ENCODE peak calls at places on chromosome 6, in four cellular contexts. One of them, this sample, is unnamed.

GRCh38 chr6:43735642-43736199 is 34.3 kb upstream of the VEGFA start:
- DNase-seq in HCT116: no peak
- DNase-seq in transverse colon: no peak
- DNase-seq in heart left ventricle: no peak
- DNase-seq in this sample: no peak

GRCh38 chr6:71157350-71157749 is 131.3 kb upstream of the OGFRL1 start:
- DNase-seq in HCT116: no peak
- DNase-seq in heart left ventricle: no peak
- DNase-seq in transverse colon: no peak
- DNase-seq in this sample: no peak

GRCh38 chr6:123439371-123439770 is 197.4 kb downstream of the TRDN start:
- DNase-seq in transverse colon: no peak
- DNase-seq in HCT116: no peak
- DNase-seq in heart left ventricle: peak
- DNase-seq in this sample: no peak

GRCh38 chr6:43962458-43962857 is 164.8 kb downstream of the MRPL14 start:
- DNase-seq in heart left ventricle: no peak
- DNase-seq in HCT116: no peak
- DNase-seq in transverse colon: no peak
- DNase-seq in this sample: no peak

GRCh38 chr6:16316741-16317251 is 78.4 kb downstream of the GMPR start:
- DNase-seq in HCT116: peak
- DNase-seq in heart left ventricle: no peak
- DNase-seq in transverse colon: no peak
- DNase-seq in this sample: no peak

GRCh38 chr6:118725944-118726343 is 74.6 kb upstream of the CEP85L start:
- DNase-seq in HCT116: no peak
- DNase-seq in transverse colon: no peak
- DNase-seq in heart left ventricle: no peak
- DNase-seq in this sample: no peak

GRCh38 chr6:14211596-14211961 is 94.0 kb downstream of the CD83 start:
- DNase-seq in HCT116: no peak
- DNase-seq in heart left ventricle: peak
- DNase-seq in transverse colon: peak
- DNase-seq in this sample: peak

GRCh38 chr6:105077592-105078463 is 102.0 kb downstream of the POPDC3 start:
- DNase-seq in HCT116: peak
- DNase-seq in transverse colon: no peak
- DNase-seq in heart left ventricle: no peak
- DNase-seq in this sample: no peak

GRCh38 chr6:144606041-144606440 is 320.9 kb downstream of the UTRN start:
- DNase-seq in HCT116: no peak
- DNase-seq in heart left ventricle: no peak
- DNase-seq in transverse colon: no peak
- DNase-seq in this sample: no peak

GRCh38 chr6:87127737-87128136 is 27.6 kb upstream of the ZNF292 start:
- DNase-seq in HCT116: no peak
- DNase-seq in heart left ventricle: no peak
- DNase-seq in transverse colon: no peak
- DNase-seq in this sample: no peak

GRCh38 chr6:37489697-37490336 is 9.9 kb downstream of the CCDC167 start:
- DNase-seq in heart left ventricle: no peak
- DNase-seq in HCT116: no peak
- DNase-seq in transverse colon: no peak
- DNase-seq in this sample: no peak

GRCh38 chr6:73032586-73032985 is 192.7 kb downstream of the KHDC1L start:
- DNase-seq in transverse colon: no peak
- DNase-seq in heart left ventricle: no peak
- DNase-seq in HCT116: peak
- DNase-seq in this sample: no peak

GRCh38 chr6:114471450-114471849 is 128.6 kb upstream of the HS3ST5 start:
- DNase-seq in heart left ventricle: no peak
- DNase-seq in HCT116: no peak
- DNase-seq in transverse colon: no peak
- DNase-seq in this sample: no peak

GRCh38 chr6:153138930-153139329 is 7.8 kb upstream of the RGS17 start:
- DNase-seq in heart left ventricle: no peak
- DNase-seq in transverse colon: no peak
- DNase-seq in HCT116: no peak
- DNase-seq in this sample: no peak

GRCh38 chr6:42704251-42704936 is 18.0 kb downstream of the PRPH2 start:
- DNase-seq in HCT116: no peak
- DNase-seq in transverse colon: peak
- DNase-seq in heart left ventricle: peak
- DNase-seq in this sample: no peak

GRCh38 chr6:49933526-49933925 is 30.4 kb downstream of the DEFB114 start:
- DNase-seq in HCT116: no peak
- DNase-seq in transverse colon: no peak
- DNase-seq in heart left ventricle: no peak
- DNase-seq in this sample: peak

GRCh38 chr6:157651731-157652490 is 171.1 kb upstream of the SNX9 start:
- DNase-seq in heart left ventricle: no peak
- DNase-seq in HCT116: no peak
- DNase-seq in transverse colon: no peak
- DNase-seq in this sample: no peak

GRCh38 chr6:45422541-45423110 is 44.9 kb upstream of the SUPT3H start:
- DNase-seq in heart left ventricle: peak
- DNase-seq in HCT116: no peak
- DNase-seq in transverse colon: peak
- DNase-seq in this sample: peak

GRCh38 chr6:2990179-2990931 is 9.3 kb upstream of the NQO2 start:
- DNase-seq in transverse colon: peak
- DNase-seq in heart left ventricle: no peak
- DNase-seq in HCT116: no peak
- DNase-seq in this sample: no peak

GRCh38 chr6:142413111-142413510 is 111.3 kb downstream of the ADGRG6 start:
- DNase-seq in transverse colon: no peak
- DNase-seq in heart left ventricle: no peak
- DNase-seq in HCT116: no peak
- DNase-seq in this sample: no peak

GRCh38 chr6:125346926-125347563 is 45.3 kb upstream of the HDDC2 start:
- DNase-seq in heart left ventricle: no peak
- DNase-seq in HCT116: no peak
- DNase-seq in transverse colon: no peak
- DNase-seq in this sample: no peak

GRCh38 chr6:87656857-87657256 is 45.2 kb downstream of the AKIRIN2 start:
- DNase-seq in transverse colon: peak
- DNase-seq in HCT116: no peak
- DNase-seq in heart left ventricle: no peak
- DNase-seq in this sample: no peak

GRCh38 chr6:42984924-42985475 is 630 bp downstream of the PPP2R5D start:
- DNase-seq in HCT116: no peak
- DNase-seq in heart left ventricle: no peak
- DNase-seq in transverse colon: no peak
- DNase-seq in this sample: no peak

GRCh38 chr6:31738048-31738979 is 1.5 kb upstream of the MSH5 start:
- DNase-seq in heart left ventricle: peak
- DNase-seq in HCT116: no peak
- DNase-seq in transverse colon: peak
- DNase-seq in this sample: peak

GRCh38 chr6:94401311-94401710 is 982.0 kb upstream of the EPHA7 start:
- DNase-seq in HCT116: no peak
- DNase-seq in heart left ventricle: no peak
- DNase-seq in transverse colon: no peak
- DNase-seq in this sample: no peak

GRCh38 chr6:3427740-3428085 is 29.1 kb downstream of the SLC22A23 start:
- DNase-seq in transverse colon: peak
- DNase-seq in HCT116: no peak
- DNase-seq in heart left ventricle: peak
- DNase-seq in this sample: no peak

GRCh38 chr6:69286341-69286740 is 510.5 kb downstream of the LMBRD1 start:
- DNase-seq in heart left ventricle: no peak
- DNase-seq in transverse colon: no peak
- DNase-seq in HCT116: no peak
- DNase-seq in this sample: no peak

GRCh38 chr6:35140991-35141720 is at the start of gene TCP11:
- DNase-seq in HCT116: no peak
- DNase-seq in transverse colon: peak
- DNase-seq in heart left ventricle: peak
- DNase-seq in this sample: peak

DNA sequence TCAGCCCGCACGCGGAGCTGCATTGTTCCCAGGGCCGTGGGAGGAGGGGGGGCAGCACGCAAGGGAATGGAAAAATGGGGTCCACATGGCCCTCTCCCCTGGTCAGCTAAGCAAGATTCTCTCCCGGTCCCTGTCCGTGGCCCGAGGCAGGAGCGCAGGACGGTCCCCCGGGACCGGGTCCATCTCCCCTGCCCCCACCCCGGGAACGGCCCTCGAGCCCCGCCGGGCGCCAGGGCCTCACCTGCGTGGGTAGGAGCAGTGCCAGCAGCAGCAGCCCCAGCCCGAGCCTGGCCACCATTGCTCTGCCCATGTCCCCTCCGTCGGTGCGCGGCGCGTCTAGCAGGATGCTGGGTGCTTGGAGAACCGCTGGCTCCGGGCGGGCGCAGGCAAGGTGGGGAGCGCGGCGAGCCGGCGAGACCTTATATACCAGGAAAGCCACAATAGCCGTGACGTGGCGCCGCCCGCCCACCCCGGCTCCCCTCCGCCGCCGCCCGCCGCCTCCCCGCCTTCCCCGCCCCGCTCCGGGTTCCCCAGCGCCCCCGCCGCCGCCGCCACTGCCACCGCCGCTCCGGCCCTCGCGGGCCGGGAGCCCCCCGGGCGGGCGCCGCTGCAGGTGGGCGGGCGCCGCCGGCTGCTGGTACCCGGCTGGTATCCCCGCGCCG is at the start of gene CD24:
- DNase-seq in HCT116: no peak
- DNase-seq in heart left ventricle: no peak
- DNase-seq in transverse colon: peak
- DNase-seq in this sample: peak
- TF ChIP-seq POLR2A in HCT116: no peak
- TF ChIP-seq POLR2A in heart left ventricle: no peak
- TF ChIP-seq POLR2A in transverse colon: peak
- TF ChIP-seq POLR2A in this sample: peak

DNA sequence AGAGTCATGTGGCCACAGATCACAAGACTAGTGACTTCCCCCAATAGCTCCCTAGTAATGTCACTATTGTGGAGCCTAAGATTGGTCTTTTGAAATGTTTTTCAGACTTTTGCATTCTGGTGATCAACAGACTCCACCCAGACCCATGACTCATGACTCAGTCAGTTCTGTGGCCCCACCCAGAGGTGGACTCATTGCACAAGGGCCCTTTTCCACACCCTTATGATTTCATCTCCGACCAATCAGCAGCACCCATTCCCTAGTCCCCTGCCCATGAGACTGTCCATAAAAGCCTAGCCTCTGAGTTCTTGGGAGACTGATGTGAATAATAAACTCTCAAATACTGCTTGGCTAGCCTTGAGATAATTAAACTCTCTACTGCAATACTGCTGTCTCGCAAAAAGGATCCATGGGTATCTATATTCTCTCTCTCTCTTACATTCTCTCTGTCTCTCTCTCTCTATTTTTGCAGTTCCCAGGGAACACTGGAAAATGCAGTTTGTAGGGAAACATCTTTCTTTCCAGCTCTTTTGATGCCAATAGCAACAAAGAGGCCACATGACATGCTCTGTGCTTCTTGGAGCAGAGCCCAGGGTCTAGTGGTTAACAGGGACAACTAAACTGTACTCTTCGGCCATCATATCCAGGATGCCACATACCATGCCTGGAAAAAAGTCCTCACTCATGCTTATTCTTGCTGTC is 71.3 kb upstream of the IYD start:
- DNase-seq in HCT116: no peak
- DNase-seq in heart left ventricle: peak
- DNase-seq in transverse colon: peak
- DNase-seq in this sample: no peak
- H3K27ac ChIP-seq in HCT116: no peak
- H3K27ac ChIP-seq in heart left ventricle: no peak
- H3K27ac ChIP-seq in transverse colon: no peak
- H3K27ac ChIP-seq in this sample: no peak

DNA sequence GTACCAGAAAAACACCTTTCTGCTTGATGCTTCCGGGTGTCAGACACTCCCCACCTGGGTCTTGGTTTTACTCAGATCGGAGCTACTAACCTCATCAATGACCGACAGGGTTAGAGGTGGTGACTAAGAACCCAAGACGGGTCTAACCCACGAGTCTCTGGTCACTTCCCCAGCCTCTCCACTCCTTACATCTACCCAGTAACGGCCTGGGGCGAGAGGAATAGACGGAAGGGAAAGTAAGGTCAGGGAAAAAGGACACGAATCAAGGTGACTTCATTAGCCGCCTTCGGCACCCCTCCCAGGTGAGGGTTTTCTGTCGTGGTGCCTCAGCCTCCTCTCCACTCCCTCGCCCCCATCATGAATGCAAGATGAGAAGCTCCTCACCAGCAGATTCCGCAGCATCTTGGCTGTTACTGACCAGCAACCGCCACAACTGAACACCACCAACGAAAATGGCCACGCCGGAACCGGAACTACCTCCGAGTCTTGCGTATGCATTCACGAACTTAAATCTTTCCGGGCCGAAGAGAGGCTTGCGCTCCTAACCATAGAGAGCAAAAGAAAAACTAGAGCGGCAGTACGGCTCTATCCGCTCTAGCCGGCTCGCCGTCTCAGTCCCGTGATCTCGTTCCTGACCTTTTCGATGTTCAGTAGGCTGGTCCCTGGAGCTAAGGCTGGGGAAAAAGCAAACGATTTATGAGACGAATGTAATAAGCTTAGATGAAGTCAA is at the start of gene COX7A2:
- DNase-seq in HCT116: peak
- DNase-seq in heart left ventricle: peak
- DNase-seq in transverse colon: peak
- DNase-seq in this sample: peak
- TF ChIP-seq POLR2A in HCT116: peak
- TF ChIP-seq POLR2A in heart left ventricle: peak
- TF ChIP-seq POLR2A in transverse colon: peak
- TF ChIP-seq POLR2A in this sample: no peak

GRCh38 chr6:41428995-41429417 is 93.6 kb downstream of the NCR2 start:
- DNase-seq in transverse colon: peak
- DNase-seq in heart left ventricle: peak
- DNase-seq in HCT116: no peak
- DNase-seq in this sample: no peak
- H3K27ac ChIP-seq in transverse colon: peak
- H3K27ac ChIP-seq in heart left ventricle: no peak
- H3K27ac ChIP-seq in HCT116: no peak
- H3K27ac ChIP-seq in this sample: no peak

GRCh38 chr6:139137716-139138115 is 2.8 kb downstream of the HECA start:
- DNase-seq in heart left ventricle: no peak
- DNase-seq in HCT116: no peak
- DNase-seq in transverse colon: no peak
- DNase-seq in this sample: no peak

GRCh38 chr6:139133272-139133671 is 1.6 kb upstream of the HECA start:
- DNase-seq in HCT116: no peak
- DNase-seq in transverse colon: peak
- DNase-seq in heart left ventricle: peak
- DNase-seq in this sample: peak

GRCh38 chr6:139133733-139134360 is 1.0 kb upstream of the HECA start:
- DNase-seq in heart left ventricle: no peak
- DNase-seq in transverse colon: no peak
- DNase-seq in HCT116: no peak
- DNase-seq in this sample: no peak

GRCh38 chr6:139135578-139136545 is 982 bp downstream of the HECA start:
- DNase-seq in transverse colon: peak
- DNase-seq in HCT116: no peak
- DNase-seq in heart left ventricle: peak
- DNase-seq in this sample: peak

GRCh38 chr6:139134817-139135577 is at the start of gene HECA:
- DNase-seq in transverse colon: peak
- DNase-seq in HCT116: peak
- DNase-seq in heart left ventricle: peak
- DNase-seq in this sample: peak
- TF ChIP-seq POLR2A in transverse colon: peak
- TF ChIP-seq POLR2A in HCT116: no peak
- TF ChIP-seq POLR2A in heart left ventricle: peak
- TF ChIP-seq POLR2A in this sample: peak

This sample was measured in spleen.